ENCODE peak calls at places on chromosome 9, in four cellular contexts. One of them, this sample, is unnamed.
A peak's percentile ranks its signal among the peaks of the same experiment; 100 is the strongest.

GRCh38 chr9:8278048-8278447 is 478.5 kb upstream of the DMAC1 start:
- DNase-seq in Peyer's patch: no peak
- DNase-seq in upper lobe of right lung: no peak
- DNase-seq in mesendoderm: no peak
- DNase-seq in this sample: no peak

GRCh38 chr9:89605181-89606048 is 603 bp downstream of the GADD45G start:
- DNase-seq in Peyer's patch: peak; percentile 77
- DNase-seq in upper lobe of right lung: peak; percentile 89
- DNase-seq in mesendoderm: peak; percentile 77
- DNase-seq in this sample: no peak

GRCh38 chr9:100473271-100474081 is 527 bp downstream of the TMEFF1 start:
- DNase-seq in Peyer's patch: peak; percentile 45
- DNase-seq in upper lobe of right lung: peak; percentile 67
- DNase-seq in mesendoderm: peak; percentile 74
- DNase-seq in this sample: peak; percentile 61

GRCh38 chr9:113538646-113539430 is 75.3 kb downstream of the RGS3 start:
- DNase-seq in Peyer's patch: no peak
- DNase-seq in upper lobe of right lung: no peak
- DNase-seq in mesendoderm: no peak
- DNase-seq in this sample: peak; percentile 18

GRCh38 chr9:74499111-74499601 is 2.0 kb downstream of the RORB start:
- DNase-seq in Peyer's patch: no peak
- DNase-seq in upper lobe of right lung: no peak
- DNase-seq in mesendoderm: peak; percentile 49
- DNase-seq in this sample: no peak

GRCh38 chr9:13857521-13857920 is 456.4 kb downstream of the NFIB start:
- DNase-seq in Peyer's patch: no peak
- DNase-seq in upper lobe of right lung: no peak
- DNase-seq in mesendoderm: no peak
- DNase-seq in this sample: no peak

GRCh38 chr9:134209731-134210311 is 45.5 kb upstream of the RNU6ATAC start:
- DNase-seq in Peyer's patch: no peak
- DNase-seq in upper lobe of right lung: peak; percentile 58
- DNase-seq in mesendoderm: no peak
- DNase-seq in this sample: peak; percentile 43

GRCh38 chr9:38066167-38066906 is 2.7 kb downstream of the SHB start:
- DNase-seq in Peyer's patch: no peak
- DNase-seq in upper lobe of right lung: peak; percentile 57
- DNase-seq in mesendoderm: peak; percentile 72
- DNase-seq in this sample: no peak

GRCh38 chr9:116112236-116112635 is 41.4 kb upstream of the PAPPA start:
- DNase-seq in Peyer's patch: no peak
- DNase-seq in upper lobe of right lung: no peak
- DNase-seq in mesendoderm: peak; percentile 14
- DNase-seq in this sample: no peak

GRCh38 chr9:6304232-6304631 is 23.9 kb upstream of the TPD52L3 start:
- DNase-seq in Peyer's patch: no peak
- DNase-seq in upper lobe of right lung: no peak
- DNase-seq in mesendoderm: no peak
- DNase-seq in this sample: no peak

GRCh38 chr9:76667521-76667957 is 96.7 kb upstream of the PCA3 start:
- DNase-seq in Peyer's patch: no peak
- DNase-seq in upper lobe of right lung: no peak
- DNase-seq in mesendoderm: no peak
- DNase-seq in this sample: no peak

GRCh38 chr9:132412089-132412488 is 2.1 kb downstream of the CFAP77 start:
- DNase-seq in Peyer's patch: no peak
- DNase-seq in upper lobe of right lung: no peak
- DNase-seq in mesendoderm: peak; percentile 69
- DNase-seq in this sample: no peak

GRCh38 chr9:101738566-101739183 is at the start of gene GRIN3A:
- DNase-seq in Peyer's patch: peak; percentile 56
- DNase-seq in upper lobe of right lung: peak; percentile 61
- DNase-seq in mesendoderm: peak; percentile 61
- DNase-seq in this sample: no peak

GRCh38 chr9:28050046-28050445 is 476.8 kb upstream of the C9orf72 start:
- DNase-seq in Peyer's patch: no peak
- DNase-seq in upper lobe of right lung: no peak
- DNase-seq in mesendoderm: no peak
- DNase-seq in this sample: no peak

DNA sequence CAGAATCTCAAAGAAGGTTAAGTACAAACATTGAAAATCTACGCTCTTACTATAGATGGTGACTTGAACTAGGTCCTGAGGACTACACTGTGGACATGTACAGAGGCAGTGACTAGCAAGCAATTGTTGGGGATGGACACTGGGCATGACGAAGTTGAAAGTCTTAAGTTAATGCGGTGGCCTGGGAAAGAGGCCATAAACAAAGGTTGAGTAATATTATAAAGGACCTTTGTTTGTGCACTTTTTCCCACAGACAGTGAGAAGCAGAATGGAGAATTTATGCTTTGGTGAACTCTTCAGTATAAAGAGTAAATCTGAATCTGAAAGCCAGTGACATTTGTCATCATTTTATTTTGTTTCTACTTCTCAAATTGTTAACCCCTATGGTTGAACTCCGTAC is 15.3 kb downstream of the ALDH1A1 start:
- DNase-seq in Peyer's patch: no peak
- DNase-seq in upper lobe of right lung: no peak
- DNase-seq in mesendoderm: no peak
- DNase-seq in this sample: no peak
- H3K27ac ChIP-seq in Peyer's patch: no peak overlapping the region
- H3K27ac ChIP-seq in upper lobe of right lung: no peak overlapping the region
- H3K27ac ChIP-seq in mesendoderm: no peak overlapping the region
- H3K27ac ChIP-seq in this sample: no peak overlapping the region

GRCh38 chr9:91724068-91724440 is 226.0 kb downstream of the ROR2 start:
- DNase-seq in Peyer's patch: no peak
- DNase-seq in upper lobe of right lung: no peak
- DNase-seq in mesendoderm: no peak
- DNase-seq in this sample: no peak

GRCh38 chr9:91727316-91727861 is 222.6 kb downstream of the ROR2 start:
- DNase-seq in Peyer's patch: no peak
- DNase-seq in upper lobe of right lung: no peak
- DNase-seq in mesendoderm: peak; percentile 76
- DNase-seq in this sample: no peak

GRCh38 chr9:91724609-91725505 is 225.2 kb downstream of the ROR2 start:
- DNase-seq in Peyer's patch: no peak
- DNase-seq in upper lobe of right lung: no peak
- DNase-seq in mesendoderm: no peak
- DNase-seq in this sample: no peak

GRCh38 chr9:91726406-91727100 is 223.5 kb downstream of the ROR2 start:
- DNase-seq in Peyer's patch: no peak
- DNase-seq in upper lobe of right lung: no peak
- DNase-seq in mesendoderm: no peak
- DNase-seq in this sample: no peak

GRCh38 chr9:91725651-91726050 is 224.4 kb downstream of the ROR2 start:
- DNase-seq in Peyer's patch: no peak
- DNase-seq in upper lobe of right lung: no peak
- DNase-seq in mesendoderm: no peak
- DNase-seq in this sample: no peak
- H3K36me3 ChIP-seq in Peyer's patch: no peaks in the 10 kb centered on the region
- H3K36me3 ChIP-seq in upper lobe of right lung: no peaks in the 10 kb centered on the region
- H3K36me3 ChIP-seq in mesendoderm: peaks cover 29% of the 10 kb centered on the region
- H3K36me3 ChIP-seq in this sample: no peaks in the 10 kb centered on the region

GRCh38 chr9:127518091-127518856 is 67.0 kb downstream of the LRSAM1 start:
- DNase-seq in Peyer's patch: no peak
- DNase-seq in upper lobe of right lung: no peak
- DNase-seq in mesendoderm: no peak
- DNase-seq in this sample: peak; percentile 54

GRCh38 chr9:127520941-127521918 is 69.9 kb downstream of the LRSAM1 start:
- DNase-seq in Peyer's patch: no peak
- DNase-seq in upper lobe of right lung: no peak
- DNase-seq in mesendoderm: peak; percentile 85
- DNase-seq in this sample: peak; percentile 61

GRCh38 chr9:127517620-127518019 is 66.3 kb downstream of the LRSAM1 start:
- DNase-seq in Peyer's patch: no peak
- DNase-seq in upper lobe of right lung: no peak
- DNase-seq in mesendoderm: no peak
- DNase-seq in this sample: peak; percentile 47

GRCh38 chr9:127521919-127522304 is 70.6 kb downstream of the LRSAM1 start:
- DNase-seq in Peyer's patch: no peak
- DNase-seq in upper lobe of right lung: no peak
- DNase-seq in mesendoderm: no peak
- DNase-seq in this sample: peak; percentile 67

GRCh38 chr9:127519301-127520166 is 68.2 kb downstream of the LRSAM1 start:
- DNase-seq in Peyer's patch: no peak
- DNase-seq in upper lobe of right lung: peak; percentile 68
- DNase-seq in mesendoderm: peak; percentile 80
- DNase-seq in this sample: peak; percentile 97
- H3K27ac ChIP-seq in Peyer's patch: peak overlapping the region; percentile 38
- H3K27ac ChIP-seq in upper lobe of right lung: peak overlapping the region; percentile 92
- H3K27ac ChIP-seq in mesendoderm: peak overlapping the region; percentile 45
- H3K27ac ChIP-seq in this sample: peak overlapping the region; percentile 98

DNA sequence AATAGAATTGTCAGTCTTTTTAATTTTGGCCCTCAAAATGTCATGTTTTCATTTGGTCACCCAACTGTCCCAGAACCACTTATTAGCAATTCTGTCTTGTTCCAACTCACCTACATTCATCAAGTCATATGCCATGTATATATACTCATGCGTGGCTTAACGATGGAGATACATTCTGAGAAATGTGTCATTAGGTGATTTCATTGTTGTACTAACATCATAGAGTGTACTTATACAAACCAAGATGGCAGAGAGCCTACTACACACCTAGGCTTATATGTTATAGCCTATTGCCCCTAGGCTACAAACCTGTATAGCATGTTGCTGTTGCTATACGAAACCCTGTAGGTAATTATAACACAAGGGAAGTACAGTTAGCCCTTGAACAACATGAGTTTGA is 36.6 kb downstream of the RNF38 start:
- DNase-seq in Peyer's patch: no peak
- DNase-seq in upper lobe of right lung: no peak
- DNase-seq in mesendoderm: no peak
- DNase-seq in this sample: no peak
- H3K36me3 ChIP-seq in Peyer's patch: peaks cover 4% of the 10 kb centered on the region
- H3K36me3 ChIP-seq in upper lobe of right lung: peaks cover 52% of the 10 kb centered on the region
- H3K36me3 ChIP-seq in mesendoderm: no peaks in the 10 kb centered on the region
- H3K36me3 ChIP-seq in this sample: peaks cover 41% of the 10 kb centered on the region

GRCh38 chr9:108761530-108762347 is 94.0 kb downstream of the ACTL7B start:
- DNase-seq in Peyer's patch: peak; percentile 58
- DNase-seq in upper lobe of right lung: no peak
- DNase-seq in mesendoderm: peak; percentile 70
- DNase-seq in this sample: no peak
- H3K27ac ChIP-seq in Peyer's patch: no peak overlapping the region
- H3K27ac ChIP-seq in upper lobe of right lung: no peak overlapping the region
- H3K27ac ChIP-seq in mesendoderm: no peak overlapping the region
- H3K27ac ChIP-seq in this sample: no peak overlapping the region

GRCh38 chr9:343773-344172 is 129.1 kb downstream of the DOCK8 start:
- DNase-seq in Peyer's patch: no peak
- DNase-seq in upper lobe of right lung: no peak
- DNase-seq in mesendoderm: no peak
- DNase-seq in this sample: no peak
- H3K36me3 ChIP-seq in Peyer's patch: no peaks in the 10 kb centered on the region
- H3K36me3 ChIP-seq in upper lobe of right lung: peaks cover 58% of the 10 kb centered on the region
- H3K36me3 ChIP-seq in mesendoderm: no peaks in the 10 kb centered on the region
- H3K36me3 ChIP-seq in this sample: no peaks in the 10 kb centered on the region

GRCh38 chr9:121770415-121771273 is 119.2 kb downstream of the DAB2IP start:
- DNase-seq in Peyer's patch: no peak
- DNase-seq in upper lobe of right lung: no peak
- DNase-seq in mesendoderm: no peak
- DNase-seq in this sample: peak; percentile 35
- H3K27ac ChIP-seq in Peyer's patch: no peak overlapping the region
- H3K27ac ChIP-seq in upper lobe of right lung: no peak overlapping the region
- H3K27ac ChIP-seq in mesendoderm: no peak overlapping the region
- H3K27ac ChIP-seq in this sample: no peak overlapping the region

GRCh38 chr9:130852801-130853200 is 17.7 kb downstream of the ABL1 start:
- DNase-seq in Peyer's patch: no peak
- DNase-seq in upper lobe of right lung: no peak
- DNase-seq in mesendoderm: no peak
- DNase-seq in this sample: no peak
- H3K36me3 ChIP-seq in Peyer's patch: no peaks in the 10 kb centered on the region
- H3K36me3 ChIP-seq in upper lobe of right lung: peaks cover 39% of the 10 kb centered on the region
- H3K36me3 ChIP-seq in mesendoderm: peaks cover 3% of the 10 kb centered on the region
- H3K36me3 ChIP-seq in this sample: peaks cover 42% of the 10 kb centered on the region

DNA sequence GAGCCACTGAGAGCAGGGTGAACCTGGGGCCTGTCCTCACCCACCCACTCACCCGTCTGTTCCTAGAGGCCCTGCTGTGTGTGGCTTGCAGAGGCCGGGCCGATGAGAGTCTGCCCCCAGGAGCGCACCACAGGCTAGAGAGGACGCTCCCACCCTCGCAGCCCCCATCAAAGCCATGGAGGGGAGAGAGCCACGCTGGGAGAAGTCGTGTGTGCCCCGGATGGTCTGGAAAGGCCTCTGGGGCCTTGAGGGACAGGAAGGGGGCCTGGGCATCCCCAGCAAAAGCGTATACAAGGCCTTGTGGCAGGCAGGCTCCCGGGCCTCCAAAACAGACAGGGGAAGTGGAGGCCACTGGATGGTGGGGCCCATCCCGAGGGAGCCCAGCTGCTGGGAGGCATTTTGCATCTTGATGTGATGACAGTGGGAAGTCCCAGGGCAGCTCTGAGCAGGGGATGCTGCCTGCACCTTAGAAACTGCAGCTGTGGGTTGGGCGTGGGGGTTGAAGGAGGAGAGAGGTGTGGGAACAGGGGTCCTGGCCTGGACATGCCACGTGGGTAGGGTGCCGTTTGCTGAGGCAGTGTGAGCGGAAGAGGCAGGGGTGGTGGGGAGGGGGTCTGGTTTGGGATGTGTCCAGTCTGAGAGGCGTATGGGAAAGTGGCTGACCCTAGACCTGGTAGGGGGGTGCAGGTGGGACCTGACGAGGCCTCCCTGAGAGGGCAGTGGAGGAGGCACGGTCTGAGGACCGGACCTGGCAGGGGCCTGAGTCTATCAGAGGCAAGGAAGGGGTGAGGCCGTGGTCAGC is 43.0 kb upstream of the NOTCH1 start:
- DNase-seq in Peyer's patch: no peak
- DNase-seq in upper lobe of right lung: no peak
- DNase-seq in mesendoderm: peak; percentile 43
- DNase-seq in this sample: no peak
- H3K27ac ChIP-seq in Peyer's patch: no peak overlapping the region
- H3K27ac ChIP-seq in upper lobe of right lung: no peak overlapping the region
- H3K27ac ChIP-seq in mesendoderm: peak overlapping the region; percentile 50
- H3K27ac ChIP-seq in this sample: no peak overlapping the region

GRCh38 chr9:128823903-128824406 is 5.6 kb downstream of the SPOUT1 start:
- DNase-seq in Peyer's patch: no peak
- DNase-seq in upper lobe of right lung: no peak
- DNase-seq in mesendoderm: no peak
- DNase-seq in this sample: peak; percentile 64
- H3K36me3 ChIP-seq in Peyer's patch: no peaks in the 10 kb centered on the region
- H3K36me3 ChIP-seq in upper lobe of right lung: peaks cover 48% of the 10 kb centered on the region
- H3K36me3 ChIP-seq in mesendoderm: peaks cover 13% of the 10 kb centered on the region
- H3K36me3 ChIP-seq in this sample: peaks cover 56% of the 10 kb centered on the region

This sample was measured in RWPE2.